ENCODE peak calls at places on chromosomes 12 and 14, in seven cellular contexts. P is IMR-90, S is breast epithelium, F is A549, C is transverse colon, J is heart left ventricle, N is esophagus squamous epithelium. Y is an unnamed sample.

GRCh38 chr14:52961060-52961639 is 10.3 kb upstream of the FERMT2 start:
- DNase-seq in P (peak), C (peak), F (peak), S (peak), N (no peak), J (no peak), Y (peak)

GRCh38 chr12:50745861-50746260 is 18.0 kb upstream of the ATF1 start:
- DNase-seq in J (no peak), C (no peak), S (no peak), F (no peak), P (no peak), N (no peak), Y (no peak)

GRCh38 chr12:13079440-13079906 is 24.0 kb downstream of the GSG1 start:
- DNase-seq in J (no peak), S (no peak), P (no peak), F (no peak), N (no peak), C (no peak), Y (no peak)

GRCh38 chr14:93945070-93945399 is 17.9 kb downstream of the FAM181A start:
- DNase-seq in J (peak), C (no peak), N (no peak), P (no peak), F (no peak), S (no peak), Y (no peak)

GRCh38 chr12:126558810-126559209 is 1493.6 kb downstream of the AACS start:
- DNase-seq in F (no peak), J (no peak), C (no peak), S (no peak), N (no peak), P (no peak), Y (no peak)

GRCh38 chr12:93819048-93819491 is 141.9 kb downstream of the CRADD start:
- DNase-seq in C (peak), P (peak), S (peak), F (no peak), N (no peak), J (no peak), Y (peak)

GRCh38 chr14:103855734-103856095 is 8.3 kb upstream of the PPP1R13B start:
- DNase-seq in J (no peak), F (no peak), P (no peak), N (no peak), C (no peak), S (no peak), Y (no peak)

GRCh38 chr12:111761706-111762105 is 5.0 kb upstream of the ALDH2 start:
- DNase-seq in C (no peak), J (peak), P (no peak), S (no peak), F (no peak), N (no peak), Y (no peak)

GRCh38 chr12:94614288-94614721 is 36.1 kb downstream of the TMCC3 start:
- DNase-seq in S (no peak), P (no peak), N (no peak), J (no peak), F (no peak), C (no peak), Y (no peak)

GRCh38 chr14:99808515-99808914 is 15.3 kb downstream of the EML1 start:
- DNase-seq in S (no peak), C (no peak), J (no peak), N (no peak), F (no peak), P (no peak), Y (no peak)

DNA sequence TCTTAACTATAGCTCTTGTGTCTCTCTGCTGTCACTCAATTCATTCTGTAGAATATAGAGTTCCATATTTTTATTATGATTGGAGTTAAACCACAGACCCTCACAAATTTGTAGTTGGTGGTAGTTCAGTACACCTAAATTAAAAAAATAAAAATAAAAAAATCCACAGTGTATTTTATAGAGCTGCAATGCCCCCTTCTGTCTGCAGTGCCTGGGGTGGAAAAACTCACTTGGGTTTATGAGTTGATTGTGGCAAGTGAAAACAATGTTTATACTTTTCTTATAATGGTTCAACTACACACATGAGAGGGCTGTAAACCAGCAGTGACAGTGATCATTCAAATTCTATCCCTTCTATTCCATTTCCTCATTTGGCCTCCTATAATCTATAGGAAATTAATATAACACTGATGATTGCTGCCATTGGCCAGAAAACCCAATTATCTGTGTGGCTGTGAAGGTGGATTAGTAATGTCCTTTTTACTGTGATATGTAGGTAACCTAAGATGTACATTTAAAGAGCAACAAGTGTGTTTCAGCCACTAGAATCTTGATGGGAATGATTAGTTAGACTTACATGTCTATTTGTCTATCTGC is 166.9 kb upstream of the LRIG3 start:
- DNase-seq in F (no peak), C (peak), S (no peak), J (no peak), P (peak), N (no peak), Y (no peak)
- TF ChIP-seq CTCF in F (peak), C (peak), S (peak), J (peak), P (peak), N (no peak), Y (peak)

DNA sequence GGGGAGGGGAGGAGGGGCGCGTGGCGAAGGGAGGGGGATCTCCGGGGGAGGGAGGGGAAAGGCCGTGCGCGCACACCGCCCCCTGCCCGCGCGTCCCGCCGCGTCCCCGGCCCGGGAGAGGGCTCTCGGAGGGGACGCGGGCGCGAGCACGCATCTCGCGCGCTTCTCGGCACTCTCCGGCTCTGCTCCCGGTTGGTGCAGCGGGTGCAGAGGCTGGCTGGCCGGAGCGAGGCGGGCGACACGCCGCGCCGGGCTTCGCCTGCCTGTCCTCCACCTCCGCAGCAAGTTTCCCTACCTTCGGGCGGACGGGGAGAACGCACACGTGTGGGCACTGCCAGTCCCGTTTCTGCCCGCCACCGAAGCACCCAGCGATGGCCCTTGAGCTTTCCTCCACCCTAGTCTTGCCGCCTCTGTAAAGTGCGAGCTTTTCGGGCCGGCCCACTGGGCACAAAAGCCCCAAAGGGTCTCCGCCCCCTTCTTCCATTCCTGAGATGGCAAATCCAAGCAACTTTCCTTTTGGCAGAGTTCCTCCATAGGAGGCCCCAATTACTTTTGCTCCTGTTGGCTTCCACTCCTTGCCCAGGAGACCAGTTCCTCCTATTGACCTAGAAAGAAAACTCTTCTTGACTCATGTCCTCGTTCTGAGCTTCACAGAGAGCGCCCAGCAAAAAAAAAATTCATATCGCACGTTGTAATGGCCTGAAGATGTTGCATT is 363 bp upstream of the CSAD start:
- DNase-seq in J (peak), C (peak), S (peak), P (peak), N (no peak), F (peak), Y (no peak)
- TF ChIP-seq POLR2A in J (no peak), C (no peak), S (no peak), P (no peak), N (no peak), F (peak), Y (no peak)

DNA sequence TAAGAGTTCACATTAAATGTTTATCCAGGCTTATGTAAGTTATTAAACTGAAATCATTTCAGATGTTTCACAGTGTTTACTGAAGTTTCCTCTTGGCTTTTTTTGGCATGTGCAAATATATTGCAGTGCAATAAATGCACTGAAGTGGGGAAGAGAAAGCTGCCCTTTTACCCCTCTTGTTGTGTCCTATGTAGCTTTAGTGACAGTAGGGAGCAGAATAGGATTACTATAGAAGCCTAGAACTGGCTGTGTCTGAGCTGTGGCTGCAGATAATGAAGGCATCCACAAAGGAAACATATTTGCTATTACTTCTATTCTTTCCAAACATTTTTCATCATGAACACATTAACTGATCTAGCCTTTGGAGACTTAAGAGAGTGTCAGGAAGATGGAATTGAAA is 24.1 kb upstream of the CNTN1 start:
- DNase-seq in C (no peak), J (no peak), S (no peak), N (no peak), F (peak), P (no peak), Y (no peak)
- TF ChIP-seq CTCF in C (no peak), J (no peak), S (no peak), N (no peak), F (peak), P (no peak), Y (no peak)

GRCh38 chr12:89357297-89357730 is 5.0 kb upstream of the DUSP6 start:
- DNase-seq in C (no peak), J (no peak), F (no peak), N (no peak), P (no peak), S (no peak), Y (no peak)
- TF ChIP-seq POLR2A in C (no peak), J (no peak), F (no peak), N (no peak), P (no peak), S (no peak), Y (no peak)

GRCh38 chr12:122421815-122422737 is at the start of gene CLIP1:
- DNase-seq in J (peak), S (peak), F (peak), C (peak), P (peak), N (no peak), Y (peak)
- TF ChIP-seq CTCF in J (peak), S (no peak), F (peak), C (peak), P (peak), N (no peak), Y (peak)